ENCODE peak calls at places on chromosomes 12 and 14, in six cellular contexts. B is neural crest cell; D is transverse colon; A is HCEC 1CT; W is CD8-positive, alpha-beta T cell; I is IMR-90. G is an unnamed sample.

GRCh38 chr12:1565172-1565571 is 29.2 kb downstream of the FBXL14 start:
- DNase-seq in B (no peak), D (no peak), A (no peak), W (no peak), I (no peak), G (no peak)

GRCh38 chr14:74892745-74893144 is 11.0 kb downstream of the DLST start:
- DNase-seq in B (no peak), D (no peak), A (no peak), W (no peak), I (no peak), G (no peak)

GRCh38 chr14:22333408-22334274 is 255.4 kb downstream of the DAD1 start:
- DNase-seq in B (no peak), D (peak; percentile 15), A (peak; percentile 67), W (no peak), I (peak; percentile 68), G (no peak)

GRCh38 chr12:108568653-108569154 is 6.3 kb downstream of the ISCU start:
- DNase-seq in B (no peak), D (peak; percentile 57), A (no peak), W (peak; percentile 36), I (no peak), G (no peak)

GRCh38 chr14:78524766-78525165 is 354.6 kb downstream of the NRXN3 start:
- DNase-seq in B (no peak), D (no peak), A (no peak), W (no peak), I (no peak), G (no peak)

GRCh38 chr12:108414021-108414420 is 74.9 kb upstream of the CMKLR1 start:
- DNase-seq in B (no peak), D (no peak), A (no peak), W (no peak), I (no peak), G (no peak)

GRCh38 chr14:60092516-60092915 is 793 bp downstream of the PCNX4 start:
- DNase-seq in B (no peak), D (peak; percentile 18), A (peak; percentile 48), W (no peak), I (peak; percentile 41), G (no peak)

GRCh38 chr12:59164991-59165718 is 244.9 kb upstream of the LRIG3 start:
- DNase-seq in B (no peak), D (no peak), A (peak; percentile 62), W (no peak), I (peak; percentile 64), G (no peak)

GRCh38 chr12:5071496-5071895 is 27.8 kb downstream of the KCNA5 start:
- DNase-seq in B (no peak), D (no peak), A (no peak), W (no peak), I (no peak), G (no peak)

GRCh38 chr14:92633724-92634123 is 114.7 kb downstream of the LGMN start:
- DNase-seq in B (no peak), D (no peak), A (peak; percentile 27), W (no peak), I (peak; percentile 78), G (no peak)

GRCh38 chr12:43216490-43216889 is 335.5 kb downstream of the ADAMTS20 start:
- DNase-seq in B (no peak), D (no peak), A (no peak), W (no peak), I (no peak), G (no peak)

GRCh38 chr14:101851183-101851582 is 89.7 kb downstream of the PPP2R5C start:
- DNase-seq in B (no peak), D (no peak), A (no peak), W (no peak), I (no peak), G (no peak)

GRCh38 chr12:43766291-43766690 is 7.5 kb downstream of the IRAK4 start:
- DNase-seq in B (no peak), D (no peak), A (peak; percentile 5), W (no peak), I (peak; percentile 19), G (no peak)

GRCh38 chr12:95204141-95204866 is 13.0 kb downstream of the FGD6 start:
- DNase-seq in B (no peak), D (peak; percentile 55), A (peak; percentile 85), W (no peak), I (peak; percentile 95), G (no peak)

GRCh38 chr12:120970310-120970709 is 8.0 kb upstream of the HNF1A start:
- DNase-seq in B (no peak), D (no peak), A (no peak), W (no peak), I (no peak), G (no peak)

GRCh38 chr12:58030566-58031279 is 89.4 kb downstream of the ATP23 start:
- DNase-seq in B (no peak), D (no peak), A (peak; percentile 12), W (no peak), I (peak; percentile 4), G (no peak)